ENCODE peak calls at places on chromosome 22, in eight cellular contexts. One of them, this sample, is unnamed.

GRCh38 chr22:30004101-30004500 is 76.2 kb upstream of the HORMAD2 start:
- DNase-seq in MV-4-11: no peak
- DNase-seq in AG20443: no peak
- DNase-seq in heart left ventricle: no peak
- DNase-seq in breast epithelium: no peak
- DNase-seq in A549: no peak
- DNase-seq in MCF 10A: no peak
- DNase-seq in heart right ventricle: no peak
- DNase-seq in this sample: no peak

GRCh38 chr22:44733426-44734106 is 18.8 kb upstream of the ARHGAP8 start:
- DNase-seq in heart left ventricle: peak; percentile 25
- DNase-seq in MV-4-11: no peak
- DNase-seq in breast epithelium: no peak
- DNase-seq in MCF 10A: no peak
- DNase-seq in heart right ventricle: no peak
- DNase-seq in AG20443: no peak
- DNase-seq in A549: no peak
- DNase-seq in this sample: no peak

GRCh38 chr22:37162221-37163095 is 12.7 kb upstream of the IL2RB start:
- DNase-seq in MCF 10A: no peak
- DNase-seq in heart right ventricle: no peak
- DNase-seq in A549: no peak
- DNase-seq in heart left ventricle: no peak
- DNase-seq in AG20443: no peak
- DNase-seq in MV-4-11: peak; percentile 59
- DNase-seq in breast epithelium: no peak
- DNase-seq in this sample: no peak

GRCh38 chr22:46914481-46914880 is 152.0 kb downstream of the TBC1D22A start:
- DNase-seq in AG20443: no peak
- DNase-seq in A549: no peak
- DNase-seq in heart left ventricle: no peak
- DNase-seq in heart right ventricle: no peak
- DNase-seq in breast epithelium: no peak
- DNase-seq in MCF 10A: no peak
- DNase-seq in MV-4-11: no peak
- DNase-seq in this sample: no peak

GRCh38 chr22:26992556-26992955 is 335.2 kb downstream of the MIAT start:
- DNase-seq in A549: no peak
- DNase-seq in MCF 10A: no peak
- DNase-seq in heart right ventricle: no peak
- DNase-seq in MV-4-11: no peak
- DNase-seq in breast epithelium: no peak
- DNase-seq in heart left ventricle: no peak
- DNase-seq in AG20443: no peak
- DNase-seq in this sample: no peak

GRCh38 chr22:27603111-27603822 is 198.3 kb downstream of the MN1 start:
- DNase-seq in MV-4-11: no peak
- DNase-seq in AG20443: no peak
- DNase-seq in heart left ventricle: no peak
- DNase-seq in MCF 10A: no peak
- DNase-seq in A549: no peak
- DNase-seq in breast epithelium: no peak
- DNase-seq in heart right ventricle: no peak
- DNase-seq in this sample: no peak

GRCh38 chr22:32518848-32519247 is 44.2 kb downstream of the FBXO7 start:
- DNase-seq in heart left ventricle: no peak
- DNase-seq in AG20443: no peak
- DNase-seq in MV-4-11: no peak
- DNase-seq in breast epithelium: no peak
- DNase-seq in A549: no peak
- DNase-seq in MCF 10A: peak; percentile 18
- DNase-seq in heart right ventricle: no peak
- DNase-seq in this sample: no peak

GRCh38 chr22:41904450-41905410 is 10.1 kb downstream of the SHISA8 start:
- DNase-seq in heart right ventricle: no peak
- DNase-seq in heart left ventricle: no peak
- DNase-seq in MV-4-11: no peak
- DNase-seq in A549: no peak
- DNase-seq in MCF 10A: no peak
- DNase-seq in AG20443: no peak
- DNase-seq in breast epithelium: no peak
- DNase-seq in this sample: no peak

GRCh38 chr22:39205344-39206021 is 39.3 kb downstream of the PDGFB start:
- DNase-seq in A549: peak; percentile 76
- DNase-seq in AG20443: peak; percentile 85
- DNase-seq in heart left ventricle: no peak
- DNase-seq in breast epithelium: no peak
- DNase-seq in heart right ventricle: no peak
- DNase-seq in MV-4-11: peak; percentile 54
- DNase-seq in MCF 10A: peak; percentile 86
- DNase-seq in this sample: no peak